ENCODE peak calls at places on chromosomes 4 and X, in four cellular contexts. W is amniotic epithelial cell, N is transverse colon, H is OCI-LY7. I is an unnamed sample.

GRCh38 chr4:7876096-7876993 is 63.3 kb downstream of the AFAP1 start:
- DNase-seq in N (no peak), H (no peak), W (peak; percentile 47), I (no peak)

GRCh38 chr4:8090312-8090711 is 68.3 kb downstream of the ABLIM2 start:
- DNase-seq in N (peak; percentile 85), W (peak; percentile 13), H (no peak), I (no peak)

GRCh38 chr4:151744614-151745013 is 16.2 kb downstream of the GATB start:
- DNase-seq in W (peak; percentile 94), H (no peak), N (no peak), I (peak; percentile 78)

GRCh38 chr4:128517096-128517738 is 229.6 kb upstream of the PGRMC2 start:
- DNase-seq in N (no peak), H (no peak), W (peak; percentile 44), I (no peak)

GRCh38 chr4:158538176-158538575 is 16.5 kb downstream of the RXFP1 start:
- DNase-seq in W (peak; percentile 39), H (no peak), N (no peak), I (peak; percentile 11)

GRCh38 chrX:17376381-17377046 is 1.5 kb downstream of the NHS start:
- DNase-seq in N (peak; percentile 17), W (no peak), H (no peak), I (no peak)

GRCh38 chrX:11787564-11787963 is 29.5 kb downstream of the MSL3 start:
- DNase-seq in H (peak; percentile 15), N (peak; percentile 50), W (peak; percentile 55), I (peak; percentile 9)

GRCh38 chrX:118156254-118156952 is 39.8 kb upstream of the KLHL13 start:
- DNase-seq in N (peak; percentile 10), W (no peak), H (no peak), I (no peak)

GRCh38 chr4:8356856-8357255 is 83.7 kb downstream of the ACOX3 start:
- DNase-seq in H (no peak), W (no peak), N (no peak), I (no peak)

GRCh38 chr4:142126890-142127497 is 490.6 kb downstream of the IL15 start:
- DNase-seq in W (peak; percentile 70), N (peak; percentile 58), H (peak; percentile 54), I (peak; percentile 38)

GRCh38 chr4:39394706-39395105 is 12.0 kb upstream of the KLB start:
- DNase-seq in N (no peak), H (no peak), W (no peak), I (no peak)

GRCh38 chr4:53937918-53938317 is 126.5 kb downstream of the CHIC2 start:
- DNase-seq in H (no peak), W (peak; percentile 95), N (no peak), I (no peak)

GRCh38 chrX:136588060-136588459 is 56.0 kb downstream of the VGLL1 start:
- DNase-seq in W (no peak), H (no peak), N (no peak), I (no peak)

GRCh38 chrX:44244008-44244407 is 99.5 kb downstream of the EFHC2 start:
- DNase-seq in H (peak; percentile 3), W (peak; percentile 18), N (no peak), I (no peak)

GRCh38 chr4:1593881-1594345 is 90.2 kb downstream of the FAM53A start:
- DNase-seq in N (no peak), W (no peak), H (no peak), I (no peak)

GRCh38 chr4:140284449-140284848 is 89.0 kb upstream of the SCOC start:
- DNase-seq in N (no peak), W (no peak), H (no peak), I (no peak)

GRCh38 chr4:80484707-80485106 is 149.2 kb downstream of the CFAP299 start:
- DNase-seq in N (no peak), W (no peak), H (no peak), I (no peak)

GRCh38 chrX:34880656-34881055 is 61.9 kb upstream of the FAM47B start:
- DNase-seq in W (peak; percentile 84), N (no peak), H (no peak), I (peak; percentile 46)

GRCh38 chr4:163866728-163867313 is 372.3 kb downstream of the TMA16 start:
- DNase-seq in N (no peak), W (peak; percentile 76), H (no peak), I (no peak)

GRCh38 chr4:135408109-135408508 is 1206.5 kb upstream of the PABPC4L start:
- DNase-seq in H (no peak), W (no peak), N (no peak), I (no peak)

GRCh38 chrX:51641421-51642021 is 22.8 kb upstream of the CENPVL3 start:
- DNase-seq in N (no peak), H (peak; percentile 47), W (peak; percentile 47), I (peak; percentile 6)

GRCh38 chr4:7782783-7783182 is 156.9 kb downstream of the AFAP1 start:
- DNase-seq in N (no peak), H (no peak), W (no peak), I (no peak)

GRCh38 chr4:74805601-74806000 is 11.3 kb upstream of the BTC start:
- DNase-seq in W (peak; percentile 76), N (no peak), H (no peak), I (no peak)

GRCh38 chr4:52942936-52943335 is 80.8 kb downstream of the RASL11B start:
- DNase-seq in H (no peak), W (no peak), N (no peak), I (no peak)

GRCh38 chr4:16270654-16271328 is 44.5 kb upstream of the TAPT1 start:
- DNase-seq in N (no peak), H (peak; percentile 25), W (no peak), I (no peak)

GRCh38 chr4:86891785-86892638 is at the start of gene C4orf36:
- DNase-seq in N (peak; percentile 78), W (no peak), H (no peak), I (no peak)

GRCh38 chr4:101556845-101557244 is 209.5 kb upstream of the PPP3CA start:
- DNase-seq in H (no peak), W (no peak), N (no peak), I (no peak)

GRCh38 chr4:22474636-22475310 is 41.1 kb downstream of the ADGRA3 start:
- DNase-seq in N (no peak), H (no peak), W (no peak), I (no peak)

GRCh38 chr4:105058177-105058812 is 88.4 kb upstream of the TET2 start:
- DNase-seq in N (no peak), H (no peak), W (peak; percentile 87), I (no peak)

GRCh38 chr4:10677796-10678497 is 6.6 kb downstream of the CLNK start:
- DNase-seq in H (no peak), N (no peak), W (no peak), I (no peak)

GRCh38 chrX:110667706-110668105 is 127.9 kb downstream of the CHRDL1 start:
- DNase-seq in H (no peak), N (no peak), W (no peak), I (no peak)

GRCh38 chrX:71989768-71990167 is 79.1 kb downstream of the NHSL2 start:
- DNase-seq in N (no peak), H (no peak), W (no peak), I (no peak)

GRCh38 chr4:112946127-112946526 is 103.3 kb upstream of the ANK2 start:
- DNase-seq in H (no peak), W (no peak), N (no peak), I (no peak)

GRCh38 chr4:186761281-186761897 is 37.7 kb upstream of the FAT1 start:
- DNase-seq in N (no peak), H (no peak), W (no peak), I (no peak)

GRCh38 chr4:3831529-3832150 is 65.5 kb downstream of the ADRA2C start:
- DNase-seq in W (no peak), N (no peak), H (no peak), I (no peak)

GRCh38 chrX:127317159-127317558 is 497.6 kb downstream of the PRR32 start:
- DNase-seq in H (no peak), N (no peak), W (no peak), I (no peak)

GRCh38 chr4:5192271-5192670 is 141.0 kb downstream of the STK32B start:
- DNase-seq in W (no peak), N (no peak), H (no peak), I (no peak)

GRCh38 chr4:153792007-153792892 is 3.4 kb upstream of the SFRP2 start:
- DNase-seq in W (no peak), H (no peak), N (peak; percentile 49), I (no peak)

GRCh38 chr4:121189811-121190210 is 25.7 kb upstream of the TNIP3 start:
- DNase-seq in H (peak; percentile 17), W (no peak), N (peak; percentile 13), I (no peak)

I was measured in GM04504.